ENCODE peak calls at places on chromosomes 6 and 20, in four cellular contexts. M is GM23338, X is endothelial cell, J is erythroblast. S is an unnamed sample.

GRCh38 chr20:56978475-56978874 is 288.0 kb downstream of the BMP7 start:
- DNase-seq in X (no peak), M (no peak), J (no peak), S (no peak)

GRCh38 chr6:72811971-72812421 is 190.1 kb downstream of the KCNQ5 start:
- DNase-seq in J (no peak), X (no peak), M (peak), S (no peak)

GRCh38 chr6:35654883-35655282 is 33.8 kb downstream of the FKBP5 start:
- DNase-seq in M (no peak), X (no peak), J (no peak), S (no peak)

GRCh38 chr6:83878902-83879644 is 19.6 kb downstream of the CYB5R4 start:
- DNase-seq in M (no peak), X (no peak), J (no peak), S (no peak)

GRCh38 chr20:33130553-33130952 is 37.4 kb upstream of the BPIFA2 start:
- DNase-seq in X (no peak), J (no peak), M (no peak), S (no peak)

GRCh38 chr20:25470045-25470444 is 62.6 kb downstream of the GINS1 start:
- DNase-seq in M (peak), X (peak), J (peak), S (peak)

GRCh38 chr6:124007915-124008688 is 204.4 kb downstream of the NKAIN2 start:
- DNase-seq in X (no peak), M (peak), J (no peak), S (no peak)

GRCh38 chr6:35757461-35758123 is 18.8 kb upstream of the CLPSL2 start:
- DNase-seq in X (peak), J (peak), M (peak), S (no peak)

GRCh38 chr6:110360671-110361070 is 2.5 kb upstream of the METTL24 start:
- DNase-seq in M (no peak), J (no peak), X (no peak), S (no peak)

GRCh38 chr6:29414588-29414987 is at the start of gene OR12D1:
- DNase-seq in M (peak), J (no peak), X (no peak), S (no peak)

GRCh38 chr20:53386186-53386681 is 207.4 kb downstream of the ZNF217 start:
- DNase-seq in M (no peak), X (no peak), J (no peak), S (no peak)

GRCh38 chr6:291697-292505 is at the start of gene DUSP22:
- DNase-seq in J (no peak), M (peak), X (peak), S (peak)

GRCh38 chr20:58893355-58894151 is 41.0 kb downstream of the GNAS start:
- DNase-seq in M (no peak), X (no peak), J (peak), S (no peak)

GRCh38 chr6:147530132-147531060 is 21.9 kb downstream of the SAMD5 start:
- DNase-seq in J (no peak), M (peak), X (no peak), S (no peak)

GRCh38 chr20:1370548-1371110 is 22.2 kb downstream of the FKBP1A start:
- DNase-seq in M (no peak), J (no peak), X (no peak), S (no peak)

GRCh38 chr6:25499851-25500250 is 152.2 kb upstream of the SCGN start:
- DNase-seq in M (peak), X (no peak), J (no peak), S (no peak)

S was measured in glutamatergic neuron.